ENCODE peak calls at places on chromosomes 11 and 22, in six cellular contexts. E is Panc1, R is stomach, S is GM23338, Z is breast epithelium, J is SK-N-SH. D is an unnamed sample. For H3K4me1, the result is how much of the 10 kb centered on the place peaks cover.

GRCh38 chr22:40498454-40499186 is 128.2 kb downstream of the SGSM3 start:
- DNase-seq in E (peak), R (no peak), S (peak), Z (no peak), J (no peak), D (no peak)

GRCh38 chr11:36177837-36178236 is 111.4 kb downstream of the COMMD9 start:
- DNase-seq in E (no peak), R (no peak), S (no peak), Z (no peak), J (no peak), D (no peak)

GRCh38 chr11:95688015-95688414 is 101.6 kb downstream of the FAM76B start:
- DNase-seq in E (no peak), R (no peak), S (no peak), Z (no peak), J (no peak), D (no peak)

GRCh38 chr11:65590240-65590738 is 5.3 kb downstream of the KCNK7 start:
- DNase-seq in E (no peak), R (no peak), S (no peak), Z (no peak), J (no peak), D (peak)

GRCh38 chr11:3132831-3133455 is 32.2 kb downstream of the OSBPL5 start:
- DNase-seq in E (no peak), R (no peak), S (no peak), Z (no peak), J (no peak), D (no peak)

GRCh38 chr11:35163209-35163608 is 24.2 kb downstream of the CD44 start:
- DNase-seq in E (no peak), R (no peak), S (no peak), Z (no peak), J (no peak), D (no peak)

GRCh38 chr11:2302844-2303626 is 1.2 kb downstream of the TSPAN32 start:
- DNase-seq in E (no peak), R (peak), S (no peak), Z (peak), J (peak), D (peak)

GRCh38 chr11:99015634-99016454 is 4.9 kb upstream of the CNTN5 start:
- DNase-seq in E (peak), R (no peak), S (peak), Z (no peak), J (peak), D (no peak)

GRCh38 chr22:22086501-22087158 is 104.0 kb upstream of the TOP3B start:
- DNase-seq in E (no peak), R (no peak), S (no peak), Z (no peak), J (no peak), D (peak)

GRCh38 chr11:128779036-128779435 is 85.2 kb downstream of the FLI1 start:
- DNase-seq in E (no peak), R (no peak), S (no peak), Z (no peak), J (no peak), D (no peak)

GRCh38 chr11:1639102-1639620 is 9.6 kb downstream of the KRTAP5-5 start:
- DNase-seq in E (no peak), R (peak), S (no peak), Z (no peak), J (peak), D (peak)

GRCh38 chr22:40443675-40444482 is 73.5 kb downstream of the SGSM3 start:
- DNase-seq in E (no peak), R (no peak), S (peak), Z (no peak), J (no peak), D (no peak)

GRCh38 chr11:124676386-124676785 is 2.7 kb downstream of the SPA17 start:
- DNase-seq in E (no peak), R (no peak), S (no peak), Z (no peak), J (no peak), D (no peak)

GRCh38 chr11:71209181-71209580 is 43.2 kb downstream of the SHANK2 start:
- DNase-seq in E (no peak), R (no peak), S (no peak), Z (no peak), J (no peak), D (no peak)

GRCh38 chr11:125141686-125142535 is 22.6 kb upstream of the PKNOX2 start:
- DNase-seq in E (peak), R (peak), S (peak), Z (no peak), J (peak), D (peak)

GRCh38 chr11:73528420-73528819 is 69.5 kb downstream of the FAM168A start:
- DNase-seq in E (no peak), R (no peak), S (no peak), Z (no peak), J (no peak), D (no peak)

GRCh38 chr11:73531386-73531785 is 66.5 kb downstream of the FAM168A start:
- DNase-seq in E (no peak), R (no peak), S (no peak), Z (no peak), J (no peak), D (no peak)

GRCh38 chr11:73528013-73528412 is 69.9 kb downstream of the FAM168A start:
- DNase-seq in E (no peak), R (no peak), S (no peak), Z (no peak), J (no peak), D (no peak)

GRCh38 chr11:73530109-73530508 is 67.8 kb downstream of the FAM168A start:
- DNase-seq in E (no peak), R (no peak), S (peak), Z (no peak), J (no peak), D (no peak)

DNA sequence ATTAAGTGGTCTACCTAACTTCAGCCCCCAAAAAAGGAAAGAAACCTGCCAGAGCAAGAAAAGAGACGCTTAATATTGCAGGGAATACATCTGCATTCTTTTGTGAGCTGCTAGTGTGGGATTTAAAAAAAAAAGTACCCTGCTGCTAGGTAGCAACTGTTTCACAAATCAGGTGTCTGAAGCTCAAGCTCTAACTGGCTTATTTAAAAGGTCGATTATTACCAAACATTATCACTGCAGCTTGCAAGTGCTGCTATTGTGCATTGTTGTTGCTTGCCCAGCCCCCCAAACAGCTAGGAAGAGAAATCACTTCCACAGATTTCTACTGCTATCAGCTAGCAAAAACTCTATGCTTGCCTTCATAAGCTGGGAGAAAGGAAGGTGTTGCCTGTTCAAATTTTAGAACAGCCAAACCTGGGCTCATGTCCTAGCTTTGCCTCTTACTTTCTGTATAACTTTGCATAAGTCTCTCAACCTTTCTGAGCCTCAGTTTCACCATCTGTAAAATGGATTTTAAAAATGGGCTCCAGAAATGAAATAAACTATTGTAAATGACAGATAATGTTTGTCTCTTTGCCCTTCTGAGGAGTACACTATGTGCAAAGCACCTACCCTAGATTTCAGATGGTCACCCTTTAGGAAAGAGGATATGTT is 68.9 kb downstream of the FAM168A start:
- DNase-seq in E (no peak), R (no peak), S (peak), Z (no peak), J (no peak), D (no peak)
- H3K4me3 ChIP-seq in E (peak), R (peak), S (peak), Z (peak), J (no peak), D (no peak)

DNA sequence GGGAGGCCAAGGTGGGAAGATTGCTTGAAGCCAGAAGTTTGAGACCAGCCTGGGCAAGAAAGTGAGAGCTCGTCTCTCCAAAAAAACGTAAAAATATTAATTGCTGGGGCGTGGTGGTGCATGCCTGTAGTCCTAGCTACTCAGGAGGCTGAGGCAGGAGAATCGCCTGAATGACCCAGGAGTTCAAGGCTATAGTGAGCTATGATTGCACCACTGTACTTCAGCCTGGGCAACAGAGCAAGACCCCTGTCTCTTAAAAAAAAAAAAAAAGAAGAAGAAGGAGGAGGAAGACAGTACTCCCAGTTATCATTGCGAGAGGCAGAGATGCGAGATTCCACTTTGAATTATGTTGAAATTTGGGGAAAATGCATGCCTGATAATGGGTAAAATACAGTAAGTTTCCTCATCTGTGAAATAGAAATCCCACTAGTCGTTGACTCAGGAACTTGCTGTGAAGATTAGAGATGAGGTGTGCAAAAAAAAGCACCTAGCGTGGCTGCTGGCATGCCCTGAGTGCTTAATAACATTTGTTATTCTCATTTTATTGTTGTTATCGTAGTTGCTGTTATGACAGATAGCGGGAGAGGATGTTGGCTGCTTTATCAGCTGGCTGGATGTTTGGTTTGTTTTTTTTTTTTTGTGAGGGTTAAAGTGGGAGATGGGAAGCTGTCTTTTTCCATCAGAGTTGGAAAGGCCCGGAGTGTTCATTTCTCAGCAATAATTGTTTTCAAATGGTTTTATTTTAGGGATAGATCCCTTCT is 33.5 kb downstream of the BCR start:
- DNase-seq in E (no peak), R (no peak), S (no peak), Z (no peak), J (no peak), D (no peak)
- TF ChIP-seq POLR2AphosphoS5 in E (no peak), R (no peak), S (no peak), Z (no peak), J (no peak), D (no peak)

DNA sequence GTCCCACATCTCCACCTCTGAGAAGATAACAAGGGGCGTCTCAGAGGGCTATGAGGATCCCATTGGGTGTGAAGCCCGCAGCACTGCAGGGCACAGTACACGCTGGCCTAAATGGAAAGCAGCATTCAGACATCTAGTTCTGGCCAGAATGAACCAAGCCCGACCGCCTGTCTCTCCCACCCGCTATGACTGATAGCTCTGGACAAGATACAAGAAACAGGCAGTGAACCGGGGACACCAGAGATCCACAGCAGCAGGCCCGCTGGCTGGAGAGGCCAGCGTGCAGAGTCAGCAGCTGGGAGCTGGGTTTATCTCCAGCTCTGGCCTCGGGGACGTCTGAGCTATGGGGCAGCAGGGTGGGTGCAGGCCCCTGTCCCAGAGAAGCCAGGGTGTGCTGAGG is 9.6 kb downstream of the CERK start:
- DNase-seq in E (no peak), R (no peak), S (no peak), Z (no peak), J (peak), D (no peak)
- H3K4me1 ChIP-seq in E (under half), R (half or more), S (under half), Z (under half), J (under half), D (under half)

GRCh38 chr22:19942886-19943664 is 1.5 kb upstream of the TXNRD2 start:
- DNase-seq in E (no peak), R (no peak), S (no peak), Z (no peak), J (no peak), D (peak)
- H3K4me3 ChIP-seq in E (peak), R (peak), S (peak), Z (peak), J (peak), D (no peak)

DNA sequence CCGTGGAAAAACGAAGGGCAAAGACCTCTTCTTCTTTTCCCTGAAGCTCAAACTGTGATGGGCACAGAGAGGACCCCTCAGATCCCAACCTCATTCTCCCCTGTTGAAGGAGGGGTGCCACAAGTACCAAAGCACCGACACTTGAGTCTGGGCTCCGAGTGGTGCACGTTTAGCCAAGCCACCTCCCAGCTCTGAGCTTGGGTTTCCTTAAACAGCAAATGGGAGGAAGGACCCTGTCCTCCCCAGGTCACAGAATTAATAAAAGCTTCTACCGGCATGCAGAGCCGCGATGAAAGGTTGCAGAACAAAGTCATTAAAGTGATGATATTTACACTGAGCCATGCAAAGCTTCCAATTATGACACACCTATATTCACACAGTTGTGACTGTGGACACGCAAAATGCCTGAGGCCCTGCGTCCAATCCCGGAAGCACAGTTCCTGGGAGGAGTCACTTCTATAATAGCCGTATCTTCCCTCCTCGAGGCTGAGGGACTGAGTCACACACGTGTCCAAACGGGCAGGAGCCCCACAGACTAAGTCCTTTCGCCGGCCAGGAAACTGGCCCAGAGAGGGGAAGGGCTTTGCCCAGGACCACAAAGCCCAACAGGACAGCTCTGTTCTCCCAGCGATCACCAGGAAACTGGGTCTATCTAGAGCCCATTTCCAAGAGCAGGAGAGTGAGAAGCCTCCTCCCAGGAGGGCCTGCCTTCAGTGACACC is 922 bp upstream of the CSNK1E start:
- DNase-seq in E (peak), R (peak), S (no peak), Z (peak), J (no peak), D (no peak)
- TF ChIP-seq POLR2AphosphoS5 in E (no peak), R (peak), S (peak), Z (peak), J (no peak), D (peak)

GRCh38 chr22:49659924-49660315 is 167.8 kb downstream of the BRD1 start:
- DNase-seq in E (no peak), R (no peak), S (no peak), Z (no peak), J (no peak), D (peak)
- H3K4me1 ChIP-seq in E (under half), R (under half), S (under half), Z (under half), J (under half), D (under half)

GRCh38 chr22:18111759-18112330 is 1.2 kb downstream of the TUBA8 start:
- DNase-seq in E (no peak), R (peak), S (no peak), Z (no peak), J (no peak), D (no peak)
- H3K4me3 ChIP-seq in E (no peak), R (peak), S (peak), Z (no peak), J (no peak), D (no peak)

GRCh38 chr22:17563936-17564391 is 666 bp downstream of the SLC25A18 start:
- DNase-seq in E (no peak), R (no peak), S (no peak), Z (no peak), J (no peak), D (no peak)
- TF ChIP-seq POLR2AphosphoS5 in E (no peak), R (peak), S (no peak), Z (peak), J (no peak), D (no peak)

DNA sequence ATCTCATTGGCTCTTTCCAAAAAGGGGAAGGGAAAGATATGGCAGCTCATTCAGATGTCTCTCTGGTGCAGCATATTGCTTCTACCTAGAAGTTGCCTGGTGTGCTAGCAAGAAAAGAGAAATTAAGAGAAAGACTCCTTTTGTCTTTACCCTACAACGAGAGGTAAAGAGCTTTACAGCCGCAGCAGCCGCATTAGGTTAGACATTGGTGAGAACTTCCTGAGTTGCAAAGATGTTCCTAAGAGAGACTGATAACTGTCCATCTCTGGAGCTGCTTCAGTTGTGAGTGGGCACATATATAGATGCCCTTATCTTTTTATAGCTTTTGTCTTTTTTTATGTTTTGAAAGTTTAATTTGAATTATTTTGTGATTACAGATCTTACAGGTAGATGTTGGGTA is 80.8 kb upstream of the NNMT start:
- DNase-seq in E (no peak), R (no peak), S (no peak), Z (no peak), J (no peak), D (no peak)
- H3K4me1 ChIP-seq in E (under half), R (half or more), S (under half), Z (under half), J (under half), D (half or more)

D was measured in upper lobe of left lung.